ENCODE peak calls at places on chromosomes 16 and 17, in nine cellular contexts. One of them, this sample, is unnamed.
A peak's percentile ranks its signal among the peaks of the same experiment; 100 is the strongest.

GRCh38 chr17:61412860-61413653 is 13.4 kb downstream of the TBX2 start:
- DNase-seq in brain microvascular endothelial cell: no peak
- DNase-seq in Peyer's patch: no peak
- DNase-seq in fibroblast of pulmonary artery: no peak
- DNase-seq in adrenal gland: no peak
- DNase-seq in thoracic aorta: no peak
- DNase-seq in endodermal cell: no peak
- DNase-seq in IMR-90: no peak
- DNase-seq in colonic mucosa: peak; percentile 16
- DNase-seq in this sample: no peak

GRCh38 chr17:13228225-13228624 is 210.4 kb upstream of the ELAC2 start:
- DNase-seq in colonic mucosa: no peak
- DNase-seq in fibroblast of pulmonary artery: no peak
- DNase-seq in endodermal cell: no peak
- DNase-seq in brain microvascular endothelial cell: no peak
- DNase-seq in IMR-90: no peak
- DNase-seq in Peyer's patch: no peak
- DNase-seq in thoracic aorta: no peak
- DNase-seq in adrenal gland: no peak
- DNase-seq in this sample: no peak

GRCh38 chr16:70304892-70305448 is 6.0 kb downstream of the DDX19B start:
- DNase-seq in IMR-90: no peak
- DNase-seq in fibroblast of pulmonary artery: no peak
- DNase-seq in thoracic aorta: no peak
- DNase-seq in adrenal gland: no peak
- DNase-seq in Peyer's patch: no peak
- DNase-seq in endodermal cell: peak; percentile 60
- DNase-seq in colonic mucosa: no peak
- DNase-seq in brain microvascular endothelial cell: no peak
- DNase-seq in this sample: no peak

GRCh38 chr16:84890427-84890826 is 70.6 kb downstream of the CRISPLD2 start:
- DNase-seq in fibroblast of pulmonary artery: no peak
- DNase-seq in IMR-90: no peak
- DNase-seq in brain microvascular endothelial cell: no peak
- DNase-seq in adrenal gland: no peak
- DNase-seq in colonic mucosa: no peak
- DNase-seq in Peyer's patch: no peak
- DNase-seq in thoracic aorta: no peak
- DNase-seq in endodermal cell: no peak
- DNase-seq in this sample: no peak

GRCh38 chr17:57355090-57355859 is 99.0 kb downstream of the MSI2 start:
- DNase-seq in endodermal cell: peak; percentile 42
- DNase-seq in thoracic aorta: no peak
- DNase-seq in brain microvascular endothelial cell: no peak
- DNase-seq in IMR-90: no peak
- DNase-seq in adrenal gland: peak; percentile 75
- DNase-seq in Peyer's patch: no peak
- DNase-seq in colonic mucosa: no peak
- DNase-seq in fibroblast of pulmonary artery: no peak
- DNase-seq in this sample: no peak

GRCh38 chr16:11824362-11824761 is 27.0 kb downstream of the RSL1D1 start:
- DNase-seq in fibroblast of pulmonary artery: peak; percentile 10
- DNase-seq in colonic mucosa: no peak
- DNase-seq in brain microvascular endothelial cell: no peak
- DNase-seq in Peyer's patch: peak; percentile 55
- DNase-seq in adrenal gland: peak; percentile 73
- DNase-seq in IMR-90: no peak
- DNase-seq in endodermal cell: no peak
- DNase-seq in thoracic aorta: no peak
- DNase-seq in this sample: peak; percentile 46

GRCh38 chr17:74736423-74737298 is at the start of gene RAB37:
- DNase-seq in Peyer's patch: peak; percentile 70
- DNase-seq in adrenal gland: no peak
- DNase-seq in brain microvascular endothelial cell: no peak
- DNase-seq in thoracic aorta: no peak
- DNase-seq in fibroblast of pulmonary artery: no peak
- DNase-seq in colonic mucosa: peak; percentile 58
- DNase-seq in IMR-90: no peak
- DNase-seq in endodermal cell: peak; percentile 95
- DNase-seq in this sample: peak; percentile 70

GRCh38 chr16:60142991-60143705 is 1409.0 kb upstream of the GOT2 start:
- DNase-seq in Peyer's patch: no peak
- DNase-seq in IMR-90: no peak
- DNase-seq in endodermal cell: no peak
- DNase-seq in adrenal gland: no peak
- DNase-seq in brain microvascular endothelial cell: no peak
- DNase-seq in colonic mucosa: no peak
- DNase-seq in fibroblast of pulmonary artery: peak; percentile 1
- DNase-seq in thoracic aorta: no peak
- DNase-seq in this sample: no peak

GRCh38 chr16:777826-778225 is 10.4 kb downstream of the RPUSD1 start:
- DNase-seq in endodermal cell: no peak
- DNase-seq in Peyer's patch: no peak
- DNase-seq in IMR-90: peak; percentile 19
- DNase-seq in fibroblast of pulmonary artery: no peak
- DNase-seq in thoracic aorta: no peak
- DNase-seq in adrenal gland: no peak
- DNase-seq in colonic mucosa: no peak
- DNase-seq in brain microvascular endothelial cell: no peak
- DNase-seq in this sample: no peak

DNA sequence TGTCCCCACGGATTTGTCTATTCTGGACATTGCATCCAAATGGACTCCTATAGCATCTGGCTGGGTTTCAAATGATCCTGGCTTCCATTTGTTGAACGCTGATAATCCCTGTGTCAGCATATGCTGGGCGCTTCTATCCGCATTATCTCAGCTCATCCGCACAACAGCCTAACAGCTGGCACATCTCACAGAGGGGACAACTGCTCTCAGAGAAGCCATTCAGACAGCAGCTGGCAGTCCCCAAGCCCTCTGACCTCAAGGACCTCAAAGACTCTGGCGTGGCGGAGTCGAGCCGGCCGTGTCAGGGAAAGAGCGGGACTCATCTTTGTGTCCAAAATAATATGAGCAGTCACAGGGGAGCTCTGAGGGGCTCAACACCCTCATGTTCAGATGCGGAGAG is 82.3 kb downstream of the NT5M start:
- DNase-seq in Peyer's patch: no peak
- DNase-seq in fibroblast of pulmonary artery: no peak
- DNase-seq in brain microvascular endothelial cell: no peak
- DNase-seq in colonic mucosa: no peak
- DNase-seq in thoracic aorta: no peak
- DNase-seq in IMR-90: no peak
- DNase-seq in adrenal gland: no peak
- DNase-seq in endodermal cell: peak; percentile 38
- DNase-seq in this sample: no peak
- H3K4me3 ChIP-seq in Peyer's patch: no peak overlapping the region
- H3K4me3 ChIP-seq in fibroblast of pulmonary artery: no peak overlapping the region
- H3K4me3 ChIP-seq in brain microvascular endothelial cell: no peak overlapping the region
- H3K4me3 ChIP-seq in colonic mucosa: no peak overlapping the region
- H3K4me3 ChIP-seq in thoracic aorta: no peak overlapping the region
- H3K4me3 ChIP-seq in IMR-90: no peak overlapping the region
- H3K4me3 ChIP-seq in adrenal gland: no peak overlapping the region
- H3K4me3 ChIP-seq in endodermal cell: no peak overlapping the region
- H3K4me3 ChIP-seq in this sample: no peak overlapping the region

GRCh38 chr16:56549744-56550385 is 15.0 kb upstream of the MT4 start:
- DNase-seq in fibroblast of pulmonary artery: no peak
- DNase-seq in adrenal gland: peak; percentile 18
- DNase-seq in brain microvascular endothelial cell: no peak
- DNase-seq in thoracic aorta: no peak
- DNase-seq in IMR-90: peak; percentile 28
- DNase-seq in endodermal cell: no peak
- DNase-seq in colonic mucosa: no peak
- DNase-seq in Peyer's patch: no peak
- DNase-seq in this sample: no peak
- TF ChIP-seq CTCF in fibroblast of pulmonary artery: no peak
- TF ChIP-seq CTCF in adrenal gland: no peak
- TF ChIP-seq CTCF in brain microvascular endothelial cell: no peak
- TF ChIP-seq CTCF in thoracic aorta: no peak
- TF ChIP-seq CTCF in IMR-90: no peak
- TF ChIP-seq CTCF in endodermal cell: no peak
- TF ChIP-seq CTCF in colonic mucosa: no peak
- TF ChIP-seq CTCF in Peyer's patch: no peak
- TF ChIP-seq CTCF in this sample: no peak

GRCh38 chr17:77331161-77331864 is 190.5 kb downstream of the SEC14L1 start:
- DNase-seq in IMR-90: peak; percentile 87
- DNase-seq in adrenal gland: peak; percentile 95
- DNase-seq in brain microvascular endothelial cell: peak; percentile 82
- DNase-seq in Peyer's patch: peak; percentile 95
- DNase-seq in fibroblast of pulmonary artery: peak; percentile 90
- DNase-seq in colonic mucosa: peak; percentile 97
- DNase-seq in thoracic aorta: peak; percentile 82
- DNase-seq in endodermal cell: peak; percentile 99
- DNase-seq in this sample: peak; percentile 92
- H3K4me3 ChIP-seq in IMR-90: no peak overlapping the region
- H3K4me3 ChIP-seq in adrenal gland: no peak overlapping the region
- H3K4me3 ChIP-seq in brain microvascular endothelial cell: no peak overlapping the region
- H3K4me3 ChIP-seq in Peyer's patch: peak overlapping the region; percentile 9
- H3K4me3 ChIP-seq in fibroblast of pulmonary artery: no peak overlapping the region
- H3K4me3 ChIP-seq in colonic mucosa: no peak overlapping the region
- H3K4me3 ChIP-seq in thoracic aorta: peak overlapping the region; percentile 65
- H3K4me3 ChIP-seq in endodermal cell: no peak overlapping the region
- H3K4me3 ChIP-seq in this sample: no peak overlapping the region

GRCh38 chr16:82796047-82796446 is 169.3 kb downstream of the CDH13 start:
- DNase-seq in IMR-90: no peak
- DNase-seq in adrenal gland: no peak
- DNase-seq in endodermal cell: no peak
- DNase-seq in thoracic aorta: no peak
- DNase-seq in Peyer's patch: no peak
- DNase-seq in colonic mucosa: no peak
- DNase-seq in brain microvascular endothelial cell: no peak
- DNase-seq in fibroblast of pulmonary artery: no peak
- DNase-seq in this sample: no peak
- TF ChIP-seq CTCF in IMR-90: no peak
- TF ChIP-seq CTCF in adrenal gland: no peak
- TF ChIP-seq CTCF in endodermal cell: peak; percentile 76
- TF ChIP-seq CTCF in thoracic aorta: no peak
- TF ChIP-seq CTCF in Peyer's patch: no peak
- TF ChIP-seq CTCF in colonic mucosa: no peak
- TF ChIP-seq CTCF in brain microvascular endothelial cell: no peak
- TF ChIP-seq CTCF in fibroblast of pulmonary artery: no peak
- TF ChIP-seq CTCF in this sample: no peak

GRCh38 chr17:28042721-28043291 is 329 bp downstream of the NLK start:
- DNase-seq in Peyer's patch: no peak
- DNase-seq in endodermal cell: no peak
- DNase-seq in adrenal gland: peak; percentile 27
- DNase-seq in IMR-90: no peak
- DNase-seq in brain microvascular endothelial cell: no peak
- DNase-seq in thoracic aorta: no peak
- DNase-seq in colonic mucosa: no peak
- DNase-seq in fibroblast of pulmonary artery: no peak
- DNase-seq in this sample: no peak

GRCh38 chr17:28047806-28048205 is 5.3 kb downstream of the NLK start:
- DNase-seq in endodermal cell: peak; percentile 65
- DNase-seq in adrenal gland: no peak
- DNase-seq in brain microvascular endothelial cell: no peak
- DNase-seq in thoracic aorta: no peak
- DNase-seq in colonic mucosa: no peak
- DNase-seq in fibroblast of pulmonary artery: no peak
- DNase-seq in IMR-90: no peak
- DNase-seq in Peyer's patch: no peak
- DNase-seq in this sample: no peak

GRCh38 chr17:28046034-28046825 is 3.8 kb downstream of the NLK start:
- DNase-seq in IMR-90: no peak
- DNase-seq in fibroblast of pulmonary artery: no peak
- DNase-seq in thoracic aorta: no peak
- DNase-seq in adrenal gland: no peak
- DNase-seq in Peyer's patch: no peak
- DNase-seq in brain microvascular endothelial cell: no peak
- DNase-seq in colonic mucosa: no peak
- DNase-seq in endodermal cell: no peak
- DNase-seq in this sample: no peak

GRCh38 chr17:28043296-28043695 is 819 bp downstream of the NLK start:
- DNase-seq in endodermal cell: no peak
- DNase-seq in fibroblast of pulmonary artery: no peak
- DNase-seq in thoracic aorta: no peak
- DNase-seq in colonic mucosa: no peak
- DNase-seq in brain microvascular endothelial cell: no peak
- DNase-seq in adrenal gland: no peak
- DNase-seq in IMR-90: no peak
- DNase-seq in Peyer's patch: no peak
- DNase-seq in this sample: no peak

DNA sequence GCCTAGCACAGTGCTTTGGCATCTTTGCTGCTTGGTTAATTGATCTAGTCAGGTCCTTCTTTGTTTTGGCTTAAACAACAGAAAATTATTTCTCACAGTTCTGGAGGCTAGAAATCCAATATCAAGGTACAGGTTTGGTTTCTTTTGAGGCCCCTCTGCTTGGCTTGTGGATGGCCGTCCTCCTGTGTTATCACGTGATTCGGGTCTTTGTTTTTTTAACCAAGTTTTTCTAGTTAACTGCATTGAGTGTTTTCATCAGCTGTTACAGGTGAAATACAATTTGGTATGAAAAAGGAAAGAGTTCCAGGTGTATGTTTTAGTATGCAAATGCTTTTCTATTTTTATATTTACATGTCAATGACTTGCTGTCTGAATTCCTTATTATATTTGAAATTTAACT is 2.8 kb downstream of the NLK start:
- DNase-seq in adrenal gland: no peak
- DNase-seq in Peyer's patch: no peak
- DNase-seq in colonic mucosa: no peak
- DNase-seq in brain microvascular endothelial cell: no peak
- DNase-seq in endodermal cell: no peak
- DNase-seq in IMR-90: no peak
- DNase-seq in thoracic aorta: no peak
- DNase-seq in fibroblast of pulmonary artery: no peak
- DNase-seq in this sample: no peak
- H3K4me3 ChIP-seq in adrenal gland: peak overlapping the region; percentile 3
- H3K4me3 ChIP-seq in Peyer's patch: no peak overlapping the region
- H3K4me3 ChIP-seq in colonic mucosa: no peak overlapping the region
- H3K4me3 ChIP-seq in brain microvascular endothelial cell: no peak overlapping the region
- H3K4me3 ChIP-seq in endodermal cell: peak overlapping the region; percentile 80
- H3K4me3 ChIP-seq in IMR-90: peak overlapping the region; percentile 36
- H3K4me3 ChIP-seq in thoracic aorta: no peak overlapping the region
- H3K4me3 ChIP-seq in fibroblast of pulmonary artery: peak overlapping the region; percentile 80
- H3K4me3 ChIP-seq in this sample: no peak overlapping the region

GRCh38 chr17:68054296-68054900 is 18.9 kb downstream of the KPNA2 start:
- DNase-seq in Peyer's patch: no peak
- DNase-seq in IMR-90: peak; percentile 84
- DNase-seq in fibroblast of pulmonary artery: peak; percentile 85
- DNase-seq in thoracic aorta: no peak
- DNase-seq in endodermal cell: no peak
- DNase-seq in adrenal gland: no peak
- DNase-seq in brain microvascular endothelial cell: peak; percentile 45
- DNase-seq in colonic mucosa: no peak
- DNase-seq in this sample: no peak
- TF ChIP-seq CTCF in Peyer's patch: no peak
- TF ChIP-seq CTCF in IMR-90: no peak
- TF ChIP-seq CTCF in fibroblast of pulmonary artery: no peak
- TF ChIP-seq CTCF in thoracic aorta: no peak
- TF ChIP-seq CTCF in endodermal cell: no peak
- TF ChIP-seq CTCF in adrenal gland: no peak
- TF ChIP-seq CTCF in brain microvascular endothelial cell: no peak
- TF ChIP-seq CTCF in colonic mucosa: no peak
- TF ChIP-seq CTCF in this sample: no peak